ENCODE peak calls at places on chromosomes 5 and 9, in eight cellular contexts. One of them, this sample, is unnamed. For H3K36me3, the result is how much of the 10 kb centered on the place peaks cover.

GRCh38 chr5:123266365-123266764 is 156.8 kb downstream of the CEP120 start:
- DNase-seq in GM23248: no peak
- DNase-seq in uterus: no peak
- DNase-seq in heart right ventricle: no peak
- DNase-seq in heart left ventricle: no peak
- DNase-seq in ovary: no peak
- DNase-seq in HepG2: no peak
- DNase-seq in tibial nerve: no peak
- DNase-seq in this sample: no peak

GRCh38 chr5:146878471-146879172 is at the start of gene PPP2R2B:
- DNase-seq in GM23248: peak
- DNase-seq in uterus: no peak
- DNase-seq in heart right ventricle: peak
- DNase-seq in heart left ventricle: peak
- DNase-seq in ovary: no peak
- DNase-seq in HepG2: no peak
- DNase-seq in tibial nerve: no peak
- DNase-seq in this sample: peak

GRCh38 chr9:114098660-114099522 is at the start of gene KIF12:
- DNase-seq in GM23248: peak
- DNase-seq in uterus: no peak
- DNase-seq in heart right ventricle: no peak
- DNase-seq in heart left ventricle: no peak
- DNase-seq in ovary: no peak
- DNase-seq in HepG2: peak
- DNase-seq in tibial nerve: no peak
- DNase-seq in this sample: no peak

GRCh38 chr5:110045153-110045552 is 355.4 kb downstream of the MAN2A1 start:
- DNase-seq in GM23248: peak
- DNase-seq in uterus: no peak
- DNase-seq in heart right ventricle: no peak
- DNase-seq in heart left ventricle: no peak
- DNase-seq in ovary: no peak
- DNase-seq in HepG2: no peak
- DNase-seq in tibial nerve: no peak
- DNase-seq in this sample: no peak

GRCh38 chr9:76219555-76220151 is 174.6 kb downstream of the RFK start:
- DNase-seq in GM23248: peak
- DNase-seq in uterus: no peak
- DNase-seq in heart right ventricle: no peak
- DNase-seq in heart left ventricle: no peak
- DNase-seq in ovary: no peak
- DNase-seq in HepG2: no peak
- DNase-seq in tibial nerve: no peak
- DNase-seq in this sample: no peak

GRCh38 chr9:16964228-16964627 is 93.8 kb upstream of the BNC2 start:
- DNase-seq in GM23248: peak
- DNase-seq in uterus: no peak
- DNase-seq in heart right ventricle: no peak
- DNase-seq in heart left ventricle: no peak
- DNase-seq in ovary: no peak
- DNase-seq in HepG2: no peak
- DNase-seq in tibial nerve: no peak
- DNase-seq in this sample: no peak

GRCh38 chr5:166722939-166723338 is 1568.5 kb upstream of the WWC1 start:
- DNase-seq in GM23248: peak
- DNase-seq in uterus: no peak
- DNase-seq in heart right ventricle: no peak
- DNase-seq in heart left ventricle: no peak
- DNase-seq in ovary: no peak
- DNase-seq in HepG2: no peak
- DNase-seq in tibial nerve: no peak
- DNase-seq in this sample: no peak

GRCh38 chr5:123785160-123786001 is 273.4 kb downstream of the CSNK1G3 start:
- DNase-seq in GM23248: peak
- DNase-seq in uterus: peak
- DNase-seq in heart right ventricle: no peak
- DNase-seq in heart left ventricle: no peak
- DNase-seq in ovary: no peak
- DNase-seq in HepG2: no peak
- DNase-seq in tibial nerve: no peak
- DNase-seq in this sample: no peak

GRCh38 chr5:30808996-30809395 is 384.5 kb upstream of the CDH6 start:
- DNase-seq in GM23248: peak
- DNase-seq in uterus: no peak
- DNase-seq in heart right ventricle: no peak
- DNase-seq in heart left ventricle: no peak
- DNase-seq in ovary: no peak
- DNase-seq in HepG2: no peak
- DNase-seq in tibial nerve: no peak
- DNase-seq in this sample: no peak

GRCh38 chr5:133696782-133697507 is 84.6 kb upstream of the FSTL4 start:
- DNase-seq in GM23248: no peak
- DNase-seq in uterus: no peak
- DNase-seq in heart right ventricle: no peak
- DNase-seq in heart left ventricle: no peak
- DNase-seq in ovary: no peak
- DNase-seq in HepG2: no peak
- DNase-seq in tibial nerve: no peak
- DNase-seq in this sample: no peak

GRCh38 chr5:86909896-86910295 is 292.2 kb downstream of the COX7C start:
- DNase-seq in GM23248: peak
- DNase-seq in uterus: no peak
- DNase-seq in heart right ventricle: peak
- DNase-seq in heart left ventricle: no peak
- DNase-seq in ovary: no peak
- DNase-seq in HepG2: no peak
- DNase-seq in tibial nerve: no peak
- DNase-seq in this sample: no peak

GRCh38 chr9:128159073-128159783 is 837 bp upstream of the BBLN start:
- DNase-seq in GM23248: peak
- DNase-seq in uterus: peak
- DNase-seq in heart right ventricle: no peak
- DNase-seq in heart left ventricle: no peak
- DNase-seq in ovary: peak
- DNase-seq in HepG2: peak
- DNase-seq in tibial nerve: no peak
- DNase-seq in this sample: no peak

GRCh38 chr9:116990592-116990991 is 303.5 kb downstream of the TRIM32 start:
- DNase-seq in GM23248: peak
- DNase-seq in uterus: no peak
- DNase-seq in heart right ventricle: no peak
- DNase-seq in heart left ventricle: no peak
- DNase-seq in ovary: no peak
- DNase-seq in HepG2: no peak
- DNase-seq in tibial nerve: no peak
- DNase-seq in this sample: no peak

GRCh38 chr9:71036501-71036900 is 84.9 kb downstream of the TRPM3 start:
- DNase-seq in GM23248: no peak
- DNase-seq in uterus: no peak
- DNase-seq in heart right ventricle: no peak
- DNase-seq in heart left ventricle: no peak
- DNase-seq in ovary: no peak
- DNase-seq in HepG2: peak
- DNase-seq in tibial nerve: no peak
- DNase-seq in this sample: no peak

DNA sequence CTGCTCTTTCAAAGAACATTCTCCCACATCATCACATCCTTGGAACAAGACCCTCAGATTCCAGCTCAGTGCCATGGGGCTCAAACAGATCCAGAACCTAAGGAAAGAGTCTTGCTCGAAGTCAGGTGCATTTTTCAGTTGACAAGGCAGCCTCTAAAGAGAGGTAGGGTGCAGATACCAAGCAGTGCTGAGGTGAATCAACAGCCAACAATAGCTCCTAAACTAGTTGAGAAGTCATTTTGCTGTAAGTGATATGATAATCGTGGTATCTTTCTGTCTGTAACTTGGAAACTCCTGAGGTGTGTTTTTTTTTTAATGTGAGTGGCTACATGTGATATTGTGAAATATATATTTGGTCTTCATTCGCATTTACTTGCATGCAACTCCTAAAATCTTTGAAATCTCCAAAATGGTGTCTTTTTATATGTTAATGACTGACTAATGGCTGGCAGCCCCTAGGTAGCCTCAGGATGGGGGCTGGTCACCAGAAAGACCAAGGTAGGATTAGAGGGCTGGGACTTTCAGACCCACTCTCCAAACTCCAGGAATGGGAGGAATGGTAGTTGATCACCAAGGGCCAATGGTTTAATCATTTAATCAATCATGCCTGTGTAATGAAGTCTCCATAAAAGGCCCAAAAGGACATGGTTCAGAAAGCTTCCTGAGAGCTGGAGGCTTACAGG is 96.6 kb downstream of the SERINC5 start:
- DNase-seq in GM23248: no peak
- DNase-seq in uterus: no peak
- DNase-seq in heart right ventricle: no peak
- DNase-seq in heart left ventricle: no peak
- DNase-seq in ovary: no peak
- DNase-seq in HepG2: no peak
- DNase-seq in tibial nerve: no peak
- DNase-seq in this sample: no peak
- H3K27ac ChIP-seq in GM23248: no peak
- H3K27ac ChIP-seq in uterus: no peak
- H3K27ac ChIP-seq in heart right ventricle: no peak
- H3K27ac ChIP-seq in heart left ventricle: no peak
- H3K27ac ChIP-seq in ovary: no peak
- H3K27ac ChIP-seq in HepG2: no peak
- H3K27ac ChIP-seq in tibial nerve: no peak
- H3K27ac ChIP-seq in this sample: no peak

DNA sequence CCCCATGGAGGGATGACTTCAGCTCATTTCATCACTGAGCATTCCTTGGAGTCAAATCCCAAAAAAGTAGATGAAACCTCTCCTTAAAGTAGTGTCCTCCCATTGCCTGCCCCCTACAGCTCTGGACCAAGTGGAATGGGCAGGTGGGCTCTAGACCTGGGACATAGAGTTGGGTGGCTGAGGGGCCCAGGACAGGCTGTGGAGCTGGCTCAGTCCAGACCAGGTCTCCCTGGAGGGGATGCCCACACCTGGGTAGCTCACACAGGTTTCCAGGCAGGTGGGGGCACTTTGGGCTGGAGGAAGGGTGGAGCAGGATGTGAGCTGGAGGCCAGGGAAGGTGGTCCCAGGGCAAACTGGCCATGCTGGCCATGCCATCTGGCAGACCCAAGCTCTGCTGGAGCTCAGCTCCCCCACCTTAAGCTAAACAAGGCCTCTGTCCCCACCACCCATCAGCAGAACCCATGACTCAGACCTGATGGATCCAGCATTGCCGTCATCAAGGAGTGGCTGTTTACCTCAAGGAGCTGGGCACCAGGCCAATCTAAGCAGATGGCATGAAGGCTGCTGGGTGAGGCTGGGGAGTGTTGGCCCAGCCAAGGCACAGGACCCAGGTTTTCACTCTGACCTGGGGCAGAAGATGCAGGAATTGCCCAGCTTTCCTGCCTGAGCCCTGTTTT is 6.2 kb upstream of the SPINK4 start:
- DNase-seq in GM23248: peak
- DNase-seq in uterus: no peak
- DNase-seq in heart right ventricle: no peak
- DNase-seq in heart left ventricle: no peak
- DNase-seq in ovary: no peak
- DNase-seq in HepG2: no peak
- DNase-seq in tibial nerve: peak
- DNase-seq in this sample: no peak
- H3K4me3 ChIP-seq in GM23248: no peak
- H3K4me3 ChIP-seq in uterus: no peak
- H3K4me3 ChIP-seq in heart right ventricle: no peak
- H3K4me3 ChIP-seq in heart left ventricle: no peak
- H3K4me3 ChIP-seq in ovary: no peak
- H3K4me3 ChIP-seq in HepG2: no peak
- H3K4me3 ChIP-seq in tibial nerve: no peak
- H3K4me3 ChIP-seq in this sample: no peak

DNA sequence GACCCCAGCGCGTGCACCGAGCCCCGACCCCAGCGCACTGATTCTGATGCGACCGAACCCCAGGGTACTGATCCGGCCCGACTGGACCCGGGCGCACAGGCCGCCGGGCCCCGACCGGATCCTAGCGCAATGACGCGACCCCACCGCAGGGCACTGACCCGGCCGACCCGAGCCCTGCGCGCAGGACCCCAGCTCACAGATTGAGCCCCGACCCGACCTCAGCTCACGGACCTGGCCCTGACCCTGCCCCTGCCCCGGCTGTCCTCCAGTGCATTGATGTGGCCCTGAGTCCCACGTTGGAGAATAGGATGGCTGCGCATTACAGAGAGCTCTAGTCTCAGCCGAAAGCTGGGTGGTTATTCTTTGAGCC is 438 bp downstream of the TRIP13 start:
- DNase-seq in GM23248: peak
- DNase-seq in uterus: no peak
- DNase-seq in heart right ventricle: no peak
- DNase-seq in heart left ventricle: no peak
- DNase-seq in ovary: no peak
- DNase-seq in HepG2: no peak
- DNase-seq in tibial nerve: no peak
- DNase-seq in this sample: no peak
- H3K36me3 ChIP-seq in GM23248: under half
- H3K36me3 ChIP-seq in uterus: under half
- H3K36me3 ChIP-seq in heart right ventricle: under half
- H3K36me3 ChIP-seq in heart left ventricle: under half
- H3K36me3 ChIP-seq in ovary: under half
- H3K36me3 ChIP-seq in HepG2: under half
- H3K36me3 ChIP-seq in tibial nerve: under half
- H3K36me3 ChIP-seq in this sample: under half

GRCh38 chr9:95103385-95104087 is 214.0 kb downstream of the FANCC start:
- DNase-seq in GM23248: peak
- DNase-seq in uterus: no peak
- DNase-seq in heart right ventricle: no peak
- DNase-seq in heart left ventricle: no peak
- DNase-seq in ovary: peak
- DNase-seq in HepG2: peak
- DNase-seq in tibial nerve: no peak
- DNase-seq in this sample: peak
- H3K27ac ChIP-seq in GM23248: no peak
- H3K27ac ChIP-seq in uterus: peak
- H3K27ac ChIP-seq in heart right ventricle: no peak
- H3K27ac ChIP-seq in heart left ventricle: peak
- H3K27ac ChIP-seq in ovary: no peak
- H3K27ac ChIP-seq in HepG2: no peak
- H3K27ac ChIP-seq in tibial nerve: peak
- H3K27ac ChIP-seq in this sample: peak

DNA sequence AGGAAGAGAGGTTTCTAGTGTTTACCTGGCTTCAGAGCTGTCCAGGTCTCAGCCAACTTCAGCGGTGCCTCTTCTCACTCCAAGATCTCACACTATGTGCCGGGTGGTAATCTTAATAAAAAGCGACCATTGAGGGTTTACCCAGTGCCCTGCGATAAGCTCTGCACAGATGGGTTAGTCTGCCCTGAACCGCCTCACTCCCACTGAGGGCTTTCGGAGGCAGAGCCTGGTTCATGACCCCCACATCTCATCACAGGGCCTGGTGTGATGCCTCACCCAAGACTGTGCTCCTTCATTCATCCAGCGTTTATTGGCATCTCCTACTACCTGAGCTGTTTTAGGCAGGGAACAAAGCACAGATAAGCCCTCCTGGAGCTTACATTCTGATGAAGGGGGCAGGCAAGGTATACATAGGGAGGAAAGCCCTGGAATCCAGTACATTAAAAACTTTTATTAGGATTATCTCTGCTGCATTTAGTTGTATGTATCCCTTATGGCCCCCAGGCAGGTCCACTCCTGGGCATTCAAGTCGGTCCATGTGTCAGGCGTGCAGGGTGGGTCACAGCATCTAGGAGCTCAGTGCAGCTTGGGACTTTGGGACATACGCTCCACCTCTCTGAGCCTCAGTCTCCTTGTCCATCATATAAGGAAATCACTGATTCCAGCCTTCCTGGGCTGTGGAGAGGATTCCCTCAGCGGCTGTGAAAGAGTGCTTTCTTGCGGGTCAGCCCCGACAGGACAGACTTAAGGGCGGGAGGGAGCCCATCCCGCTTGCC is 613 bp upstream of the COL15A1 start:
- DNase-seq in GM23248: peak
- DNase-seq in uterus: no peak
- DNase-seq in heart right ventricle: no peak
- DNase-seq in heart left ventricle: no peak
- DNase-seq in ovary: no peak
- DNase-seq in HepG2: no peak
- DNase-seq in tibial nerve: no peak
- DNase-seq in this sample: no peak
- H3K4me3 ChIP-seq in GM23248: peak
- H3K4me3 ChIP-seq in uterus: peak
- H3K4me3 ChIP-seq in heart right ventricle: peak
- H3K4me3 ChIP-seq in heart left ventricle: peak
- H3K4me3 ChIP-seq in ovary: peak
- H3K4me3 ChIP-seq in HepG2: no peak
- H3K4me3 ChIP-seq in tibial nerve: peak
- H3K4me3 ChIP-seq in this sample: peak

This sample was measured in aorta.